ENCODE peak calls at places on chromosome 2, in nine cellular contexts. M is substantia nigra; G is mucosa of descending colon; U is PC-9; Z is HFF-Myc; H is brain pericyte; P is GM20000; O is dorsolateral prefrontal cortex; D is CD8-positive, alpha-beta memory T cell. B is an unnamed sample.

GRCh38 chr2:186959486-186959885 is 110.5 kb upstream of the ZSWIM2 start:
- DNase-seq in G (no peak), Z (no peak), O (no peak), M (no peak), D (no peak), P (no peak), U (no peak), H (no peak), B (no peak)

GRCh38 chr2:85309699-85310321 is 18.0 kb downstream of the TGOLN2 start:
- DNase-seq in D (no peak), P (no peak), Z (no peak), M (no peak), O (no peak), U (no peak), G (no peak), H (no peak), B (no peak)

GRCh38 chr2:38876407-38876806 is 631 bp downstream of the MORN2 start:
- DNase-seq in U (no peak), Z (no peak), D (no peak), O (no peak), G (peak; percentile 4), H (no peak), M (no peak), P (no peak), B (no peak)

GRCh38 chr2:21118302-21118920 is 5.4 kb upstream of the TDRD15 start:
- DNase-seq in O (no peak), H (no peak), M (no peak), Z (no peak), G (peak; percentile 67), P (peak; percentile 32), D (no peak), U (no peak), B (no peak)

GRCh38 chr2:141055526-141055925 is 1075.3 kb downstream of the LRP1B start:
- DNase-seq in U (no peak), H (no peak), P (no peak), D (no peak), O (no peak), M (no peak), Z (no peak), G (no peak), B (no peak)

GRCh38 chr2:176074919-176075425 is 8.8 kb downstream of the EVX2 start:
- DNase-seq in P (no peak), M (no peak), Z (no peak), H (no peak), O (no peak), U (no peak), G (no peak), D (no peak), B (no peak)

GRCh38 chr2:172672999-172673726 is 62.5 kb upstream of the RAPGEF4 start:
- DNase-seq in M (no peak), G (peak; percentile 65), H (no peak), D (no peak), Z (peak; percentile 32), O (no peak), U (peak; percentile 68), P (no peak), B (no peak)

GRCh38 chr2:127932199-127932877 is 46.6 kb upstream of the AMMECR1L start:
- DNase-seq in P (no peak), U (peak; percentile 85), O (no peak), M (no peak), G (no peak), D (no peak), Z (peak; percentile 45), H (no peak), B (no peak)

GRCh38 chr2:18749912-18750526 is 160.7 kb upstream of the NT5C1B start:
- DNase-seq in H (no peak), M (no peak), O (peak; percentile 32), P (peak; percentile 12), D (no peak), G (peak; percentile 84), Z (peak; percentile 47), U (peak; percentile 47), B (no peak)

GRCh38 chr2:202718614-202719013 is 83.8 kb downstream of the FAM117B start:
- DNase-seq in Z (peak; percentile 25), H (no peak), O (no peak), D (no peak), G (no peak), U (no peak), P (no peak), M (no peak), B (no peak)

GRCh38 chr2:106886916-106887758 is 1.2 kb upstream of the ST6GAL2 start:
- DNase-seq in P (peak; percentile 23), G (peak; percentile 34), O (peak; percentile 47), H (no peak), U (no peak), D (no peak), Z (no peak), M (no peak), B (no peak)

GRCh38 chr2:150911766-150912280 is 349.8 kb downstream of the RBM43 start:
- DNase-seq in D (no peak), G (peak; percentile 40), O (no peak), H (peak; percentile 24), U (peak; percentile 65), M (no peak), Z (peak; percentile 44), P (no peak), B (no peak)

GRCh38 chr2:42906557-42907380 is 114.4 kb upstream of the HAAO start:
- DNase-seq in H (no peak), P (no peak), M (no peak), U (no peak), G (peak; percentile 59), D (no peak), Z (no peak), O (peak; percentile 63), B (no peak)

GRCh38 chr2:30756971-30757370 is 50.3 kb downstream of the CAPN13 start:
- DNase-seq in U (no peak), O (no peak), M (no peak), G (no peak), P (no peak), Z (no peak), H (no peak), D (no peak), B (no peak)

GRCh38 chr2:230225486-230225885 is at the start of gene SP140:
- DNase-seq in G (peak; percentile 64), U (no peak), Z (no peak), P (peak; percentile 74), O (no peak), D (peak; percentile 76), H (no peak), M (no peak), B (no peak)

GRCh38 chr2:173390036-173390435 is 35.4 kb downstream of the CDCA7 start:
- DNase-seq in M (no peak), P (no peak), U (no peak), O (no peak), Z (no peak), D (no peak), G (no peak), H (no peak), B (no peak)

GRCh38 chr2:229971298-229971790 is 49.0 kb downstream of the FBXO36 start:
- DNase-seq in U (no peak), M (no peak), G (no peak), P (no peak), H (no peak), Z (no peak), D (no peak), O (no peak), B (no peak)

B was measured in GOT3.